ENCODE peak calls at places on chromosomes 5 and 9, in four cellular contexts. O is GM23338, Q is K562, Y is spleen. S is an unnamed sample.

GRCh38 chr5:68344447-68345111 is 129.0 kb downstream of the PIK3R1 start:
- DNase-seq in O (no peak), Q (peak; percentile 69), Y (no peak), S (no peak)

GRCh38 chr5:131821221-131821620 is 24.4 kb upstream of the FNIP1 start:
- DNase-seq in O (no peak), Q (no peak), Y (no peak), S (no peak)

GRCh38 chr9:133144887-133145466 is 18.7 kb downstream of the GBGT1 start:
- DNase-seq in O (no peak), Q (no peak), Y (no peak), S (no peak)

GRCh38 chr9:98415782-98416181 is 160.3 kb upstream of the TBC1D2 start:
- DNase-seq in O (no peak), Q (peak; percentile 62), Y (no peak), S (no peak)

GRCh38 chr5:89260254-89260653 is 377.3 kb upstream of the MEF2C start:
- DNase-seq in O (no peak), Q (no peak), Y (no peak), S (no peak)

GRCh38 chr5:63053019-63053638 is 474.5 kb downstream of the LRRC70 start:
- DNase-seq in O (no peak), Q (no peak), Y (no peak), S (no peak)

GRCh38 chr5:171494452-171495121 is 75.1 kb downstream of the FGF18 start:
- DNase-seq in O (peak; percentile 68), Q (peak; percentile 89), Y (no peak), S (no peak)

GRCh38 chr5:100676807-100677631 is 141.8 kb downstream of the FAM174A start:
- DNase-seq in O (no peak), Q (no peak), Y (no peak), S (no peak)

GRCh38 chr9:114117996-114118830 is 19.1 kb upstream of the KIF12 start:
- DNase-seq in O (no peak), Q (no peak), Y (peak; percentile 59), S (peak; percentile 67)

GRCh38 chr5:74626386-74627222 is 13.9 kb downstream of the ENC1 start:
- DNase-seq in O (no peak), Q (no peak), Y (no peak), S (no peak)
- TF ChIP-seq POLR2AphosphoS5 in O (no peak), Q (no peak), Y (no peak), S (no peak)

DNA sequence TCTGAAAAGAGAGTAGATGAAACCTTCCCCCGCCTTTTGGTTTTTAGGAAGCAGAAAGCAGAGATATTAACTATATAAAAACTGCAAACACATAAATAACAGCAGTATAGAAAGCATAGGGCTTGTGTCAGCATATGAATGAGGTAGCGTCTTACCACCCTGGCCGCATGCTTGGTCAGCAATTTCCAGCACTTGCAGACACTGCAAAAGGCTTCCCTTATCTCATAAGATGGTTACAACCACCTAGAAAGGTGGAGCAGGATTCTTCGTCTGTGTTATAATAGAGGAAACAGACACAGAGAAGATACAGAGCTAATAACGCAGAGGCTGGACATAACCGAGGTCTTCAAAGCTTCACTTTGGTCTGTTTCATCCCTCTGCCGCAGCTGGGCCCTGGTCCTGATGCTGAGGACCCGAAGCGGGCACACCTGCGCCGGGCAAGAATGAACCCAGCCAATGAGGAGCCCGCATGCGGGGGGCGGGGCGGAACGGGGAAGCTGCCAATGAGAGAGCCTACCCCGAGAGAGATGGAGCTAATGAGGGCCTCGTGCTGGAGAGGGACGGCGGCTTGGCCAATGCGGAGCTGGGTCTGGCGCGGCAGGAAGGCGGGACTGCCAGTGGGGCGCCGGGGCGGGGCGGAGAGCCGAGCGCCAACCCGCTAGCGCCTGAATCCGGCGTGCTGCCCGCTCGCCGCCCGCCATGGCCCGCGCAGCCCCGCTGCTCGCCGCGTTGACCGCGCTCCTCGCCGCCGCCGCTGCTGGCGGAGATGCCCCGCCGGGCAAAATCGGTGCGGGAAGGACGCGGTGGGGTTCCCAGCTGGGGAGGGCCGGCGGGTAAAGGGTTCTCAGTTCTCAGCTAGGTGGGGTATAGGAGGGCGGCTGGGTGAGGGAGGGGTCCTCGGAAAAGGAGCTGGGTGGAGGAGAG is at the start of gene PCYOX1L:
- DNase-seq in O (peak; percentile 98), Q (peak; percentile 98), Y (peak; percentile 98), S (peak; percentile 96)
- TF ChIP-seq POLR2AphosphoS5 in O (peak; percentile 85), Q (peak; percentile 72), Y (peak; percentile 81), S (peak; percentile 41)

GRCh38 chr5:179620293-179620692 is 3.2 kb downstream of the HNRNPH1 start:
- DNase-seq in O (no peak), Q (no peak), Y (no peak), S (no peak)

GRCh38 chr5:179616002-179616594 is 7.4 kb downstream of the HNRNPH1 start:
- DNase-seq in O (no peak), Q (no peak), Y (peak; percentile 40), S (no peak)

GRCh38 chr5:179618923-179619554 is 4.4 kb downstream of the HNRNPH1 start:
- DNase-seq in O (no peak), Q (no peak), Y (no peak), S (no peak)

GRCh38 chr5:179619776-179620175 is 3.7 kb downstream of the HNRNPH1 start:
- DNase-seq in O (no peak), Q (no peak), Y (no peak), S (no peak)

GRCh38 chr5:179617930-179618329 is 5.5 kb downstream of the HNRNPH1 start:
- DNase-seq in O (no peak), Q (no peak), Y (no peak), S (no peak)
- TF ChIP-seq POLR2AphosphoS5 in O (no peak), Q (peak; percentile 22), Y (no peak), S (no peak)

GRCh38 chr5:151029856-151030336 is 9.5 kb downstream of the GPX3 start:
- DNase-seq in O (no peak), Q (no peak), Y (no peak), S (no peak)
- TF ChIP-seq POLR2AphosphoS5 in O (no peak), Q (no peak), Y (peak; percentile 88), S (peak; percentile 2)

GRCh38 chr9:130426883-130427282 is 17.9 kb upstream of the ASS1 start:
- DNase-seq in O (no peak), Q (no peak), Y (no peak), S (no peak)
- TF ChIP-seq POLR2AphosphoS5 in O (no peak), Q (no peak), Y (peak; percentile 61), S (no peak)

DNA sequence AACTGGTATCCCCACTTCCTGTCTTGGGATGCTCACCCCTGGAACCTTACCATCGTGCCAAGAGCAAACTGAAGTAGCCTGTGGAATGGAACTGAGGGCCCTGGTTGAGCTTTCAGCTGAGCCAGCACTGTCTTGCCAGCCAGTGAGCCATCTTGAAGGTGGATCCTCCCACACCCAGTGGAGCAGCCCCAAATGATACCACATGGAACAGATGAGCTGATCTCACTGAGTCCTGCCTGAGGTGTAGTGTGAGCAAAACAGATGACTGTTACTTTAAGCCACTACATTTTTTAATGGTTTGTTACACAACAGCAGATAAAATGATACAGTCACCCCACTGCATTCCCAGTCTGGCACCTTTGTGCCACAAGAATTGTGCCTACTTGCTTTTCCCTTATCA is 2.2 kb upstream of the PCYOX1L start:
- DNase-seq in O (no peak), Q (no peak), Y (no peak), S (no peak)
- TF ChIP-seq POLR2AphosphoS5 in O (no peak), Q (no peak), Y (no peak), S (no peak)

GRCh38 chr9:128006360-128007024 is 25.7 kb upstream of the EEIG1 start:
- DNase-seq in O (no peak), Q (no peak), Y (no peak), S (no peak)
- TF ChIP-seq POLR2AphosphoS5 in O (no peak), Q (no peak), Y (no peak), S (no peak)

GRCh38 chr9:16986441-16987387 is 116.2 kb upstream of the BNC2 start:
- DNase-seq in O (no peak), Q (no peak), Y (no peak), S (no peak)
- TF ChIP-seq POLR2AphosphoS5 in O (no peak), Q (no peak), Y (no peak), S (no peak)

GRCh38 chr9:80797841-80798688 is 891.3 kb downstream of the TLE1 start:
- DNase-seq in O (no peak), Q (no peak), Y (no peak), S (no peak)
- TF ChIP-seq POLR2AphosphoS5 in O (no peak), Q (no peak), Y (no peak), S (no peak)

GRCh38 chr9:22005083-22005699 is 3.9 kb downstream of the CDKN2B start:
- DNase-seq in O (peak; percentile 84), Q (no peak), Y (no peak), S (no peak)

GRCh38 chr9:22010881-22011625 is 1.9 kb upstream of the CDKN2B start:
- DNase-seq in O (peak; percentile 87), Q (no peak), Y (peak; percentile 52), S (no peak)

GRCh38 chr9:22009563-22009867 is 410 bp upstream of the CDKN2B start:
- DNase-seq in O (no peak), Q (no peak), Y (no peak), S (no peak)

GRCh38 chr9:22005700-22006605 is 3.2 kb downstream of the CDKN2B start:
- DNase-seq in O (peak; percentile 69), Q (no peak), Y (peak; percentile 72), S (no peak)

DNA sequence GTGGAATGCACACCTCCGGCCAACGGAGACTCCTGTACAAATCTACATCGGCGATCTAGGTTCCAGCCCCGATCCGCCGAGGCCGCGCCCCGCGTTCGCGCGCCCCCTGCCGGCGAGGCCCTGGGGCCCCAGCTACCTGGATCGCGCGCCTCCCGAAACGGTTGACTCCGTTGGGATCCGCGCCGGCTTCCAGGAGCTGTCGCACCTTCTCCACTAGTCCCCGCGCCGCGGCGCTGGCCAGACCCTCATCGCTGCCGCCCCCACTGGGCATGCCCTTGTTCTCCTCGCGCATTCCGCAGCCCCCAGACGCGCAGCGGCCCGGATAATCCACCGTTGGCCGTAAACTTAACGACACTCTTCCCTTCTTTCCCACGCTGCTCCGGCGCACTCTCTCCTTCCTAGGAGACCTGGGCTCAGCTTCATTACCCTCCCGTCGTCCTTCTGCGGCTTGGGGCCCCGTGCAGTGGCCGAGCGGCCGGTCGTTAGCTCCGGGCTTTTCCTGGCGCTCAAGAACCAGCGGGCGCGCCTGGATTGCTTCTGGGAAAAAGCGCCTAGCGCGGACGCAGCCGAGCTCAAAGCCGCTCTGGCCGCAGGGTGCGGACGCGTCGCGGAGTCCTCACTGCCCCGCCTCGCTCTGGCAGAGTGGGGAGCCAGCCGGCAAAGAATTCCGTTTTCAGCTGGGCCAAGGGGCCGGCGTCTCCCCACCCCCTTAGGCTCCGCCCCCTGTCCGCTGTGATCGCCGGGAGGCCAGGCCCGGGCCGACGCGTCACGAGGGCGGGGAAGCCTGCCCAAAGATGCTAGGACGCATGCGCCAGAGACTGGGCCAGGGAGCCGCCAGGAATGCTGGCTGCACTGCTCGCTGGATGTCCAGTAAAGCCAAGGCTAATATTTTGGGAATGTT is at the start of gene CDKN2B:
- DNase-seq in O (peak; percentile 96), Q (no peak), Y (peak; percentile 96), S (peak; percentile 96)
- TF ChIP-seq POLR2AphosphoS5 in O (peak; percentile 68), Q (no peak), Y (peak; percentile 91), S (peak; percentile 92)

S was measured in stomach.